ENCODE peak calls at places on chromosomes 7 and 10, in six cellular contexts. C is left ventricle myocardium inferior; A is body of pancreas; D is midbrain; Z is stimulated activated CD8-positive, alpha-beta memory T cell treated with anti-CD3 and anti-CD28 coated beads, Interleukin-15, amount 100 ng/mL, for 1 hour; L is amniotic epithelial cell. T is an unnamed sample.

GRCh38 chr10:5596611-5597341 is 69.6 kb downstream of the ASB13 start:
- DNase-seq in C (no peak), A (no peak), D (no peak), Z (no peak), L (no peak), T (peak)

GRCh38 chr10:68330852-68331454 is 911 bp upstream of the HNRNPH3 start:
- DNase-seq in C (peak), A (peak), D (peak), Z (no peak), L (peak), T (no peak)

GRCh38 chr10:6203331-6204062 is 765 bp downstream of the PFKFB3 start:
- DNase-seq in C (peak), A (peak), D (peak), Z (no peak), L (peak), T (peak)

GRCh38 chr7:42097756-42098155 is 139.3 kb downstream of the GLI3 start:
- DNase-seq in C (no peak), A (no peak), D (no peak), Z (no peak), L (peak), T (peak)

GRCh38 chr10:13673165-13673564 is 86.4 kb downstream of the PRPF18 start:
- DNase-seq in C (no peak), A (no peak), D (no peak), Z (no peak), L (no peak), T (no peak)

GRCh38 chr7:143239822-143240221 is 18.0 kb downstream of the TAS2R40 start:
- DNase-seq in C (no peak), A (no peak), D (no peak), Z (no peak), L (peak), T (no peak)

GRCh38 chr10:75408911-75409885 is 7.6 kb upstream of the ZNF503 start:
- DNase-seq in C (peak), A (peak), D (peak), Z (no peak), L (no peak), T (peak)

GRCh38 chr10:133158437-133158755 is 1.6 kb upstream of the KNDC1 start:
- DNase-seq in C (no peak), A (no peak), D (no peak), Z (no peak), L (no peak), T (no peak)

GRCh38 chr10:24622781-24623301 is 100.8 kb downstream of the ARHGAP21 start:
- DNase-seq in C (no peak), A (no peak), D (no peak), Z (no peak), L (peak), T (no peak)

GRCh38 chr10:11205026-11205772 is 187.5 kb downstream of the CELF2 start:
- DNase-seq in C (no peak), A (no peak), D (no peak), Z (no peak), L (no peak), T (no peak)

GRCh38 chr10:32318476-32318896 is 28.5 kb downstream of the EPC1 start:
- DNase-seq in C (no peak), A (no peak), D (peak), Z (no peak), L (no peak), T (no peak)

GRCh38 chr7:78203042-78203720 is 404.6 kb downstream of the PHTF2 start:
- DNase-seq in C (no peak), A (no peak), D (no peak), Z (no peak), L (peak), T (peak)

GRCh38 chr7:111103136-111103535 is 12.2 kb downstream of the LRRN3 start:
- DNase-seq in C (no peak), A (no peak), D (no peak), Z (no peak), L (no peak), T (no peak)

GRCh38 chr7:105289704-105290103 is 99.0 kb downstream of the SRPK2 start:
- DNase-seq in C (no peak), A (no peak), D (no peak), Z (no peak), L (no peak), T (no peak)

GRCh38 chr7:57427594-57427993 is 22.4 kb upstream of the ZNF716 start:
- DNase-seq in C (no peak), A (no peak), D (no peak), Z (no peak), L (no peak), T (no peak)

T was measured in NCI-H226.